ENCODE peak calls at places on chromosomes 4 and X, in six cellular contexts. One of them, this sample, is unnamed.

GRCh38 chr4:1345905-1346780 is 865 bp upstream of the UVSSA start:
- DNase-seq in effector memory CD4-positive, alpha-beta T cell: peak; percentile 30
- DNase-seq in right atrium auricular region: peak; percentile 61
- DNase-seq in epithelial cell of prostate: no peak
- DNase-seq in left ventricle myocardium inferior: peak; percentile 61
- DNase-seq in vagina: no peak
- DNase-seq in this sample: peak; percentile 78

GRCh38 chr4:98890698-98891097 is 38.2 kb downstream of the EIF4E start:
- DNase-seq in effector memory CD4-positive, alpha-beta T cell: no peak
- DNase-seq in right atrium auricular region: no peak
- DNase-seq in epithelial cell of prostate: no peak
- DNase-seq in left ventricle myocardium inferior: no peak
- DNase-seq in vagina: no peak
- DNase-seq in this sample: no peak

GRCh38 chr4:2281575-2282343 is 19.9 kb upstream of the MXD4 start:
- DNase-seq in effector memory CD4-positive, alpha-beta T cell: peak; percentile 88
- DNase-seq in right atrium auricular region: no peak
- DNase-seq in epithelial cell of prostate: no peak
- DNase-seq in left ventricle myocardium inferior: no peak
- DNase-seq in vagina: no peak
- DNase-seq in this sample: peak; percentile 19

GRCh38 chr4:158004101-158004500 is 168.7 kb downstream of the GASK1B start:
- DNase-seq in effector memory CD4-positive, alpha-beta T cell: no peak
- DNase-seq in right atrium auricular region: no peak
- DNase-seq in epithelial cell of prostate: no peak
- DNase-seq in left ventricle myocardium inferior: no peak
- DNase-seq in vagina: no peak
- DNase-seq in this sample: no peak

GRCh38 chrX:41664307-41665299 is 24.2 kb upstream of the GPR34 start:
- DNase-seq in effector memory CD4-positive, alpha-beta T cell: no peak
- DNase-seq in right atrium auricular region: no peak
- DNase-seq in epithelial cell of prostate: no peak
- DNase-seq in left ventricle myocardium inferior: no peak
- DNase-seq in vagina: no peak
- DNase-seq in this sample: no peak

GRCh38 chrX:36431819-36432218 is 512.3 kb downstream of the CFAP47 start:
- DNase-seq in effector memory CD4-positive, alpha-beta T cell: no peak
- DNase-seq in right atrium auricular region: no peak
- DNase-seq in epithelial cell of prostate: no peak
- DNase-seq in left ventricle myocardium inferior: no peak
- DNase-seq in vagina: no peak
- DNase-seq in this sample: no peak

GRCh38 chr4:80183196-80184052 is 13.9 kb upstream of the PRDM8 start:
- DNase-seq in effector memory CD4-positive, alpha-beta T cell: peak; percentile 22
- DNase-seq in right atrium auricular region: no peak
- DNase-seq in epithelial cell of prostate: no peak
- DNase-seq in left ventricle myocardium inferior: peak; percentile 41
- DNase-seq in vagina: no peak
- DNase-seq in this sample: no peak

GRCh38 chr4:42412251-42412650 is 15.0 kb downstream of the SHISA3 start:
- DNase-seq in effector memory CD4-positive, alpha-beta T cell: no peak
- DNase-seq in right atrium auricular region: no peak
- DNase-seq in epithelial cell of prostate: no peak
- DNase-seq in left ventricle myocardium inferior: no peak
- DNase-seq in vagina: no peak
- DNase-seq in this sample: no peak

GRCh38 chr4:86653237-86653865 is 59.2 kb downstream of the PTPN13 start:
- DNase-seq in effector memory CD4-positive, alpha-beta T cell: no peak
- DNase-seq in right atrium auricular region: no peak
- DNase-seq in epithelial cell of prostate: no peak
- DNase-seq in left ventricle myocardium inferior: no peak
- DNase-seq in vagina: no peak
- DNase-seq in this sample: no peak

GRCh38 chrX:63963382-63963781 is 178.4 kb upstream of the ARHGEF9 start:
- DNase-seq in effector memory CD4-positive, alpha-beta T cell: no peak
- DNase-seq in right atrium auricular region: no peak
- DNase-seq in epithelial cell of prostate: no peak
- DNase-seq in left ventricle myocardium inferior: no peak
- DNase-seq in vagina: no peak
- DNase-seq in this sample: no peak

GRCh38 chrX:110180928-110181310 is 137.0 kb downstream of the AMMECR1 start:
- DNase-seq in effector memory CD4-positive, alpha-beta T cell: no peak
- DNase-seq in right atrium auricular region: no peak
- DNase-seq in epithelial cell of prostate: no peak
- DNase-seq in left ventricle myocardium inferior: no peak
- DNase-seq in vagina: no peak
- DNase-seq in this sample: no peak

GRCh38 chr4:172858731-172859230 is 309.8 kb upstream of the GALNT7 start:
- DNase-seq in effector memory CD4-positive, alpha-beta T cell: no peak
- DNase-seq in right atrium auricular region: no peak
- DNase-seq in epithelial cell of prostate: no peak
- DNase-seq in left ventricle myocardium inferior: no peak
- DNase-seq in vagina: no peak
- DNase-seq in this sample: no peak

GRCh38 chr4:123421227-123421941 is 24.8 kb downstream of the SPRY1 start:
- DNase-seq in effector memory CD4-positive, alpha-beta T cell: no peak
- DNase-seq in right atrium auricular region: no peak
- DNase-seq in epithelial cell of prostate: no peak
- DNase-seq in left ventricle myocardium inferior: no peak
- DNase-seq in vagina: no peak
- DNase-seq in this sample: no peak
- H3K27ac ChIP-seq in effector memory CD4-positive, alpha-beta T cell: peak overlapping the region; percentile 23
- H3K27ac ChIP-seq in right atrium auricular region: no peak overlapping the region
- H3K27ac ChIP-seq in epithelial cell of prostate: no peak overlapping the region
- H3K27ac ChIP-seq in left ventricle myocardium inferior: peak overlapping the region; percentile 50
- H3K27ac ChIP-seq in vagina: no peak overlapping the region
- H3K27ac ChIP-seq in this sample: peak overlapping the region; percentile 51

GRCh38 chrX:16807976-16808542 is 21.8 kb downstream of the TXLNG start:
- DNase-seq in effector memory CD4-positive, alpha-beta T cell: no peak
- DNase-seq in right atrium auricular region: no peak
- DNase-seq in epithelial cell of prostate: no peak
- DNase-seq in left ventricle myocardium inferior: no peak
- DNase-seq in vagina: no peak
- DNase-seq in this sample: no peak
- H3K27ac ChIP-seq in effector memory CD4-positive, alpha-beta T cell: no peak overlapping the region
- H3K27ac ChIP-seq in right atrium auricular region: no peak overlapping the region
- H3K27ac ChIP-seq in epithelial cell of prostate: no peak overlapping the region
- H3K27ac ChIP-seq in left ventricle myocardium inferior: peak overlapping the region; percentile 51
- H3K27ac ChIP-seq in vagina: peak overlapping the region; percentile 65
- H3K27ac ChIP-seq in this sample: no peak overlapping the region

GRCh38 chr4:95778666-95779065 is 61.2 kb upstream of the PDHA2 start:
- DNase-seq in effector memory CD4-positive, alpha-beta T cell: no peak
- DNase-seq in right atrium auricular region: no peak
- DNase-seq in epithelial cell of prostate: no peak
- DNase-seq in left ventricle myocardium inferior: no peak
- DNase-seq in vagina: no peak
- DNase-seq in this sample: no peak
- H3K27ac ChIP-seq in effector memory CD4-positive, alpha-beta T cell: no peak overlapping the region
- H3K27ac ChIP-seq in right atrium auricular region: no peak overlapping the region
- H3K27ac ChIP-seq in epithelial cell of prostate: no peak overlapping the region
- H3K27ac ChIP-seq in left ventricle myocardium inferior: no peak overlapping the region
- H3K27ac ChIP-seq in vagina: no peak overlapping the region
- H3K27ac ChIP-seq in this sample: no peak overlapping the region

GRCh38 chr4:6674500-6675149 is 19.1 kb upstream of the S100P start:
- DNase-seq in effector memory CD4-positive, alpha-beta T cell: peak; percentile 55
- DNase-seq in right atrium auricular region: no peak
- DNase-seq in epithelial cell of prostate: no peak
- DNase-seq in left ventricle myocardium inferior: no peak
- DNase-seq in vagina: no peak
- DNase-seq in this sample: no peak
- H3K27ac ChIP-seq in effector memory CD4-positive, alpha-beta T cell: peak overlapping the region; percentile 61
- H3K27ac ChIP-seq in right atrium auricular region: peak overlapping the region; percentile 85
- H3K27ac ChIP-seq in epithelial cell of prostate: peak overlapping the region; percentile 79
- H3K27ac ChIP-seq in left ventricle myocardium inferior: peak overlapping the region; percentile 95
- H3K27ac ChIP-seq in vagina: peak overlapping the region; percentile 75
- H3K27ac ChIP-seq in this sample: peak overlapping the region; percentile 38

DNA sequence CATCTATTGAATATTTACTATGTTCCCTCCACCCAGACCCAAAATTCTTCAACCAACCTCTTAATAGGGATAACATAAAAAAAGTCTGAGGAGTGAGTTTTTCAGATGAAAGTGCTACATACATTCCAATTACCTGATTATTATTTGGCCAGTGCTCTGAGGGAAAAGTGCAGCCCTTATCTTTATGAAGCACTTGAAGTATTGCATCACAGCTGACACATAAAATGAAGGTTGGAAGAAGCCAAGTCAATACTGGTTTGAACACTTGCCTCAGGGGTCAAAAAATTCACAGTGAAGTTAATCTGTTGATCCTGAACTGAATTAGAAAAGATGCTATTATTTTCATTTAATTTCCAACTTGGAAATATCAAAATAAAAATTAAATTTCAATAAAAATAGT is 498.9 kb downstream of the INPP4B start:
- DNase-seq in effector memory CD4-positive, alpha-beta T cell: no peak
- DNase-seq in right atrium auricular region: no peak
- DNase-seq in epithelial cell of prostate: peak; percentile 18
- DNase-seq in left ventricle myocardium inferior: no peak
- DNase-seq in vagina: no peak
- DNase-seq in this sample: no peak
- H3K27ac ChIP-seq in effector memory CD4-positive, alpha-beta T cell: no peak overlapping the region
- H3K27ac ChIP-seq in right atrium auricular region: no peak overlapping the region
- H3K27ac ChIP-seq in epithelial cell of prostate: no peak overlapping the region
- H3K27ac ChIP-seq in left ventricle myocardium inferior: no peak overlapping the region
- H3K27ac ChIP-seq in vagina: no peak overlapping the region
- H3K27ac ChIP-seq in this sample: peak overlapping the region; percentile 45